ENCODE peak calls at places on chromosomes 7 and 10, in four cellular contexts. K is GM23248, C is osteocyte, T is dorsolateral prefrontal cortex. D is an unnamed sample.

GRCh38 chr10:600876-601275 is 88.6 kb downstream of the DIP2C start:
- DNase-seq in K (no peak), C (no peak), T (peak; percentile 31), D (peak; percentile 38)

GRCh38 chr7:88312061-88312663 is 5.5 kb upstream of the STEAP4 start:
- DNase-seq in K (peak; percentile 59), C (no peak), T (no peak), D (peak; percentile 96)

GRCh38 chr10:20694296-20694695 is 202.8 kb downstream of the NEBL start:
- DNase-seq in K (no peak), C (no peak), T (no peak), D (no peak)

GRCh38 chr10:3906511-3907111 is 121.6 kb upstream of the KLF6 start:
- DNase-seq in K (peak; percentile 78), C (no peak), T (no peak), D (peak; percentile 59)

GRCh38 chr10:62626096-62626495 is 178.4 kb upstream of the ADO start:
- DNase-seq in K (no peak), C (no peak), T (no peak), D (no peak)

GRCh38 chr7:65832281-65832680 is 40.6 kb upstream of the VKORC1L1 start:
- DNase-seq in K (peak; percentile 39), C (no peak), T (no peak), D (peak; percentile 41)

GRCh38 chr10:14084875-14085274 is 245.8 kb downstream of the FRMD4A start:
- DNase-seq in K (no peak), C (no peak), T (no peak), D (no peak)

GRCh38 chr7:40092152-40092551 is 42.3 kb downstream of the MPLKIP start:
- DNase-seq in K (no peak), C (no peak), T (no peak), D (no peak)

GRCh38 chr7:70881470-70881869 is 250.5 kb upstream of the GALNT17 start:
- DNase-seq in K (no peak), C (no peak), T (no peak), D (no peak)

GRCh38 chr7:103343758-103344452 is 662 bp downstream of the DNAJC2 start:
- DNase-seq in K (peak; percentile 72), C (no peak), T (no peak), D (peak; percentile 40)

GRCh38 chr7:93165447-93165846 is 17.3 kb upstream of the SAMD9L start:
- DNase-seq in K (no peak), C (no peak), T (no peak), D (no peak)

GRCh38 chr7:26200113-26200443 is 468 bp downstream of the HNRNPA2B1 start:
- DNase-seq in K (peak; percentile 88), C (peak; percentile 89), T (peak; percentile 68), D (peak; percentile 36)

GRCh38 chr7:131111-132094 is 61.0 kb upstream of the FAM20C start:
- DNase-seq in K (peak; percentile 75), C (no peak), T (peak; percentile 68), D (peak; percentile 29)

GRCh38 chr7:10225265-10225664 is 748.4 kb upstream of the PHF14 start:
- DNase-seq in K (no peak), C (no peak), T (no peak), D (no peak)

GRCh38 chr10:77943086-77943901 is 16.7 kb upstream of the DLG5 start:
- DNase-seq in K (peak; percentile 89), C (no peak), T (no peak), D (peak; percentile 80)

GRCh38 chr10:11168423-11169100 is 150.9 kb downstream of the CELF2 start:
- DNase-seq in K (no peak), C (no peak), T (no peak), D (no peak)

GRCh38 chr7:95141755-95142154 is 182.6 kb downstream of the PON1 start:
- DNase-seq in K (peak; percentile 1), C (no peak), T (no peak), D (peak; percentile 62)

GRCh38 chr7:92745241-92745640 is 91.1 kb downstream of the CDK6 start:
- DNase-seq in K (no peak), C (no peak), T (no peak), D (no peak)

GRCh38 chr7:32259917-32260596 is 189.8 kb upstream of the PDE1C start:
- DNase-seq in K (no peak), C (peak; percentile 42), T (no peak), D (no peak)

GRCh38 chr7:141460781-141461715 is 90.2 kb upstream of the AGK start:
- DNase-seq in K (peak; percentile 7), C (no peak), T (no peak), D (peak; percentile 26)

GRCh38 chr7:37510043-37510634 is 61.5 kb upstream of the ELMO1 start:
- DNase-seq in K (peak; percentile 32), C (no peak), T (no peak), D (peak; percentile 17)

GRCh38 chr10:19904202-19904661 is 88.0 kb downstream of the PLXDC2 start:
- DNase-seq in K (peak; percentile 10), C (no peak), T (no peak), D (peak; percentile 24)

GRCh38 chr10:11236234-11236633 is 218.6 kb downstream of the CELF2 start:
- DNase-seq in K (no peak), C (no peak), T (no peak), D (no peak)

D was measured in fibroblast of mammary gland.